ENCODE peak calls at places on chromosomes 13 and 19, in four cellular contexts. Q is activated T-helper 1 cell treated with Interleukin-2 at 50 U/mL for 16 hours, F is heart right ventricle, A is body of pancreas. G is an unnamed sample.

GRCh38 chr19:46218160-46218559 is 11.4 kb upstream of the IGFL1 start:
- DNase-seq in Q (no peak), F (no peak), A (peak), G (no peak)

GRCh38 chr19:45630463-45630862 is 8.7 kb downstream of the EML2 start:
- DNase-seq in Q (no peak), F (no peak), A (no peak), G (no peak)

GRCh38 chr19:48271531-48272151 is 1.8 kb downstream of the ZNF114 start:
- DNase-seq in Q (no peak), F (peak), A (peak), G (no peak)

GRCh38 chr13:61880576-61881283 is 465.1 kb upstream of the PCDH20 start:
- DNase-seq in Q (no peak), F (no peak), A (peak), G (no peak)

GRCh38 chr13:20174656-20175405 is 14.0 kb upstream of the GJA3 start:
- DNase-seq in Q (peak), F (peak), A (peak), G (no peak)

GRCh38 chr13:110116072-110116487 is 190.9 kb downstream of the COL4A1 start:
- DNase-seq in Q (peak), F (peak), A (peak), G (no peak)

GRCh38 chr13:79593611-79594275 is 112.8 kb downstream of the NDFIP2 start:
- DNase-seq in Q (no peak), F (no peak), A (no peak), G (no peak)

GRCh38 chr13:107713314-107713713 is 502.0 kb downstream of the LIG4 start:
- DNase-seq in Q (no peak), F (no peak), A (no peak), G (no peak)

GRCh38 chr19:4524808-4525562 is 6.7 kb upstream of the PLIN4 start:
- DNase-seq in Q (peak), F (peak), A (peak), G (no peak)

GRCh38 chr19:2977686-2978466 is 512 bp downstream of the TLE6 start:
- DNase-seq in Q (no peak), F (no peak), A (peak), G (no peak)

GRCh38 chr13:95530178-95530577 is 22.3 kb upstream of the CLDN10 start:
- DNase-seq in Q (no peak), F (no peak), A (peak), G (no peak)

GRCh38 chr19:6837525-6837924 is 49.9 kb upstream of the ADGRE1 start:
- DNase-seq in Q (no peak), F (no peak), A (no peak), G (no peak)

GRCh38 chr13:27583645-27584044 is 36.7 kb downstream of the LNX2 start:
- DNase-seq in Q (no peak), F (no peak), A (no peak), G (no peak)

GRCh38 chr19:31676271-31677004 is 327.2 kb upstream of the TSHZ3 start:
- DNase-seq in Q (no peak), F (no peak), A (no peak), G (no peak)

G was measured in cerebellar nuclear complex.